ENCODE peak calls at places on chromosomes 13 and 19, in six cellular contexts. Y is CD4-positive, CD25-positive, alpha-beta regulatory T cell; M is aorta; R is transverse colon; X is neuronal stem cell; D is breast epithelium. C is an unnamed sample.

GRCh38 chr13:113027566-113027965 is 58.6 kb downstream of the MCF2L start:
- DNase-seq in M (no peak), X (no peak), Y (no peak), R (no peak), D (no peak), C (no peak)

GRCh38 chr19:11278670-11279069 is 16.3 kb upstream of the DOCK6 start:
- DNase-seq in Y (no peak), R (no peak), X (no peak), M (no peak), D (no peak), C (no peak)

GRCh38 chr13:85261757-85262346 is 537.4 kb downstream of the SLITRK6 start:
- DNase-seq in X (no peak), R (no peak), Y (no peak), D (no peak), M (no peak), C (no peak)

GRCh38 chr13:47455581-47455980 is 545.5 kb downstream of the SUCLA2 start:
- DNase-seq in R (no peak), M (no peak), D (no peak), X (no peak), Y (no peak), C (no peak)

GRCh38 chr13:80251403-80251802 is 89.5 kb downstream of the SPRY2 start:
- DNase-seq in X (no peak), R (no peak), Y (no peak), M (no peak), D (no peak), C (no peak)

GRCh38 chr19:50959731-50960500 is 7.1 kb upstream of the KLK5 start:
- DNase-seq in X (no peak), D (no peak), R (no peak), M (no peak), Y (no peak), C (no peak)

GRCh38 chr13:113821847-113822246 is 42.0 kb downstream of the GAS6 start:
- DNase-seq in D (no peak), R (no peak), M (no peak), Y (no peak), X (no peak), C (no peak)

GRCh38 chr19:21087871-21088270 is 5.9 kb downstream of the ZNF714 start:
- DNase-seq in Y (no peak), X (no peak), D (no peak), M (no peak), R (no peak), C (no peak)

GRCh38 chr13:28140433-28141125 is 2.2 kb downstream of the PAN3 start:
- DNase-seq in M (no peak), X (no peak), R (no peak), D (no peak), Y (no peak), C (no peak)

GRCh38 chr19:58562126-58563033 is 4.0 kb upstream of the UBE2M start:
- DNase-seq in M (peak), X (no peak), D (no peak), R (no peak), Y (peak), C (peak)

GRCh38 chr19:6611441-6611852 is 20.5 kb upstream of the CD70 start:
- DNase-seq in X (no peak), D (no peak), R (no peak), Y (no peak), M (no peak), C (no peak)

GRCh38 chr13:60258349-60258748 is 94.6 kb upstream of the DIAPH3 start:
- DNase-seq in M (no peak), R (no peak), X (no peak), D (no peak), Y (no peak), C (no peak)

GRCh38 chr13:60267498-60268202 is 103.9 kb upstream of the DIAPH3 start:
- DNase-seq in Y (peak), X (no peak), R (peak), D (no peak), M (no peak), C (peak)

GRCh38 chr13:60265566-60265965 is 101.8 kb upstream of the DIAPH3 start:
- DNase-seq in M (no peak), Y (no peak), X (no peak), R (no peak), D (no peak), C (no peak)

GRCh38 chr13:60260440-60260839 is 96.7 kb upstream of the DIAPH3 start:
- DNase-seq in X (no peak), R (no peak), M (no peak), Y (no peak), D (no peak), C (no peak)

DNA sequence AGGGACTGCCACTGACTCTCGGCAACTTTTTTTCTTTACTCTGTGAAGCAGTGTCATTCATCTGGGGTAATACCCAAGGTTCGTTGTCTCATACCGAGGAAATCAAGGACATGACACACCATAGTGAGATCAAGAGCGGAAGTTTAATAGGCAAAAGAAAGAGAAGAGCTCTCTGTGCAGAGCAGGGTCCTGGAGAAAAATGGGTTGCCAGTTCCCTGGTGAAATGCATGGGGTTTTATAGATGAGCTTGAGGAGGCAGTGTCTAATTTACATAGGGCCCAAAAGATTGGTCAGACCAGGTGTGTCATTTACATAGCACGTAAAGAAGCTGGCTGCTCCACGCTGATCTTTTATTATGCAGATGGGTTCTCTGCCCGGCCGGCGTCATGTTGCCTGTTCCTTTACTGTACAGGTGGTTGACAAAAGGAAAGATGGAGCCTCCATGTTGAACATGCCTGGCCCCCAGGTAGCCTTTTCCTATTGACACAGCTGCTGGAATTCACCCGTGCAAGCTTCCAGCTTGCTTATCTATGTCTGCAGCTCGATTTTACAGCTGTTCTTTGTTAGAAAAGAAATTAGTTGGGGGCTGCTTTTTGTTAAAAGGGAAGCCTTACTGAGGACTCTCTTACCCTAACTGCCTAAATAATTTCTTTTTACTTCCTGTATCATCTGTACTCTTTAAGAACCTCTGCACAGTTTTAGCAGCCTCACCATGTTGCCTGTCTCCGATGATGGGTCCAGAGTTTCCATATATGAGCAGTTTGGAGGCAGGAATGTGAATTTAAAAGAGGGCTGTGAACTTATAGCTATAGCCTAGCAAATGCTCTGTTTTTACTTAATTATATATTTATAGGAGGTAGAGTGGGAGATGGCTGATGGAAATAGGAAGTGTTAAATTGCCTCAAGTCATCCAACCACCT is 98.0 kb upstream of the DIAPH3 start:
- DNase-seq in R (no peak), M (no peak), D (no peak), Y (no peak), X (no peak), C (peak)
- H3K27ac ChIP-seq in R (no peak), M (no peak), D (no peak), Y (no peak), X (no peak), C (no peak)

GRCh38 chr19:33304760-33305647 is 2.7 kb upstream of the CEBPA start:
- DNase-seq in R (peak), M (no peak), X (no peak), D (peak), Y (no peak), C (no peak)
- H3K27ac ChIP-seq in R (peak), M (no peak), X (no peak), D (no peak), Y (no peak), C (no peak)

GRCh38 chr13:99421271-99421670 is 80.0 kb upstream of the TM9SF2 start:
- DNase-seq in X (no peak), Y (no peak), M (no peak), R (peak), D (no peak), C (no peak)
- H3K27ac ChIP-seq in X (no peak), Y (no peak), M (no peak), R (no peak), D (no peak), C (no peak)

DNA sequence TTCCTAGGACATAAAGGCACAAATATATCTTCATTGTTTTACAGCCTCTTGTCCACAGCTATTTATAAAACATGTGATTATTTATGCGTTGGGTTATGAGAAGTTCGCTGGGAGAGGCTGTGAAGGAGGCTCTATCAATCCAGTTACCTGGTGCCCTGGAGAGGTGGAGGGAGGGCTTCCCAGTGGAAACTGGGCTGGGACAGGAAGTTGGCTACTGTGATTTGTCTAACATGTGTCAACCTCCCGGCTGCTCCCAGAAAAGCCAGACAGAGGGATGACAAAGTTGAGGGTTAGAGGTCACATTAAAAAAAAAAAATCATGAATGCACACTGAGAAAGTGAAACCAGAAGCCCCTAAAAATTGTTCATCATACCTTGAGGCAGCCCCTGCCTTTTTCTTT is 346.5 kb downstream of the ZNF536 start:
- DNase-seq in X (no peak), M (no peak), R (peak), D (no peak), Y (no peak), C (no peak)
- H3K27ac ChIP-seq in X (no peak), M (no peak), R (peak), D (no peak), Y (no peak), C (peak)